ENCODE peak calls at places on chromosome 3, in five cellular contexts. H, G, O, S and B are unnamed samples.

GRCh38 chr3:195105389-195105788 is 165.6 kb downstream of the XXYLT1 start:
- DNase-seq in H (no peak), G (no peak), S (no peak), O (no peak), B (no peak)

GRCh38 chr3:127373701-127374625 is 86.1 kb upstream of the PRR20G start:
- DNase-seq in H (peak; percentile 53), G (no peak), O (no peak), S (no peak), B (no peak)

GRCh38 chr3:72959336-72959735 is 37.3 kb upstream of the PPP4R2 start:
- DNase-seq in H (no peak), G (no peak), O (no peak), S (no peak), B (no peak)

GRCh38 chr3:146375214-146375613 is 94.1 kb downstream of the PLSCR2 start:
- DNase-seq in G (no peak), O (no peak), S (no peak), H (no peak), B (no peak)

GRCh38 chr3:101216710-101217457 is 103.5 kb downstream of the IMPG2 start:
- DNase-seq in O (no peak), H (no peak), G (peak; percentile 5), S (no peak), B (no peak)

GRCh38 chr3:105906834-105907233 is 38.0 kb upstream of the CBLB start:
- DNase-seq in H (no peak), S (no peak), O (no peak), G (no peak), B (no peak)

GRCh38 chr3:134161817-134162396 is 88.8 kb downstream of the RYK start:
- DNase-seq in O (no peak), H (peak; percentile 30), G (no peak), S (no peak), B (no peak)

GRCh38 chr3:87367752-87368151 is 91.4 kb upstream of the POU1F1 start:
- DNase-seq in O (no peak), S (no peak), H (no peak), G (no peak), B (no peak)

GRCh38 chr3:127780536-127781400 is 41.5 kb downstream of the MGLL start:
- DNase-seq in H (no peak), O (no peak), G (no peak), S (no peak), B (no peak)

GRCh38 chr3:29642393-29643033 is 361.6 kb downstream of the RBMS3 start:
- DNase-seq in G (no peak), S (no peak), H (no peak), O (no peak), B (no peak)

GRCh38 chr3:140920029-140920428 is 21.6 kb upstream of the SLC25A36 start:
- DNase-seq in O (no peak), H (no peak), S (no peak), G (no peak), B (no peak)

GRCh38 chr3:191356586-191357439 is 26.5 kb upstream of the UTS2B start:
- DNase-seq in H (no peak), G (no peak), O (no peak), S (no peak), B (no peak)

GRCh38 chr3:17740703-17741102 is 1.7 kb downstream of the TBC1D5 start:
- DNase-seq in G (no peak), S (no peak), O (no peak), H (no peak), B (no peak)